ENCODE peak calls at places on chromosomes 1 and 21, in five cellular contexts. J, W, R, T and B are unnamed samples.

GRCh38 chr1:31248276-31248675 is 8.6 kb upstream of the NKAIN1 start:
- DNase-seq in W (no peak), T (no peak), J (no peak), R (peak; percentile 43), B (peak; percentile 34)

GRCh38 chr1:94998128-94998527 is 71.2 kb upstream of the CNN3 start:
- DNase-seq in W (no peak), R (no peak), T (no peak), J (no peak), B (no peak)

GRCh38 chr1:9439074-9439761 is 100.0 kb upstream of the SLC25A33 start:
- DNase-seq in W (no peak), R (no peak), T (no peak), J (no peak), B (no peak)

GRCh38 chr1:48955774-48956173 is 179.1 kb upstream of the BEND5 start:
- DNase-seq in J (no peak), R (no peak), T (no peak), W (no peak), B (no peak)

GRCh38 chr1:18575620-18576019 is 55.0 kb upstream of the PAX7 start:
- DNase-seq in T (peak; percentile 38), R (no peak), J (peak; percentile 48), W (no peak), B (no peak)

GRCh38 chr21:39525129-39525528 is 73.4 kb downstream of the SH3BGR start:
- DNase-seq in R (no peak), W (no peak), J (no peak), T (no peak), B (no peak)

GRCh38 chr1:36879613-36880012 is 154.7 kb downstream of the GRIK3 start:
- DNase-seq in W (no peak), R (no peak), J (no peak), T (no peak), B (no peak)

GRCh38 chr1:35268282-35269189 is at the start of gene ZMYM4:
- DNase-seq in R (peak; percentile 98), J (peak; percentile 36), T (peak; percentile 98), W (peak; percentile 96), B (peak; percentile 99)

GRCh38 chr1:104921552-104921951 is 1171.9 kb downstream of the AMY1C start:
- DNase-seq in T (no peak), J (no peak), R (no peak), W (no peak), B (peak; percentile 1)

GRCh38 chr1:156111355-156111962 is 3.1 kb upstream of the LMNA start:
- DNase-seq in J (no peak), T (no peak), W (no peak), R (no peak), B (no peak)

GRCh38 chr1:199774433-199775089 is 252.9 kb upstream of the NR5A2 start:
- DNase-seq in J (no peak), R (no peak), T (no peak), W (peak; percentile 74), B (peak; percentile 35)

GRCh38 chr1:3518256-3518655 is 63.8 kb downstream of the ARHGEF16 start:
- DNase-seq in J (no peak), R (no peak), T (no peak), W (no peak), B (no peak)

GRCh38 chr1:243595527-243596206 is 254.4 kb downstream of the AKT3 start:
- DNase-seq in W (peak; percentile 60), R (peak; percentile 40), J (no peak), T (no peak), B (peak; percentile 78)

GRCh38 chr1:34316773-34317172 is 140.1 kb downstream of the C1orf94 start:
- DNase-seq in W (no peak), T (no peak), J (no peak), R (no peak), B (no peak)

GRCh38 chr1:27141266-27142003 is 13.5 kb downstream of the SLC9A1 start:
- DNase-seq in W (no peak), T (no peak), R (no peak), J (no peak), B (no peak)

GRCh38 chr1:22133247-22133927 is 9.5 kb downstream of the WNT4 start:
- DNase-seq in T (no peak), J (peak; percentile 49), R (no peak), W (no peak), B (no peak)

GRCh38 chr1:88985033-88985432 is 7.4 kb downstream of the KYAT3 start:
- DNase-seq in W (peak; percentile 97), T (peak; percentile 79), J (no peak), R (peak; percentile 89), B (peak; percentile 92)

GRCh38 chr1:150477733-150478132 is 9.5 kb upstream of the TARS2 start:
- DNase-seq in T (no peak), R (peak; percentile 70), W (peak; percentile 7), J (no peak), B (peak; percentile 93)

GRCh38 chr1:232952514-232953175 is 2.2 kb downstream of the NTPCR start:
- DNase-seq in W (peak; percentile 10), T (peak; percentile 57), J (peak; percentile 13), R (peak; percentile 68), B (peak; percentile 74)

GRCh38 chr21:34580181-34580700 is 34.7 kb downstream of the RCAN1 start:
- DNase-seq in J (no peak), T (no peak), W (no peak), R (no peak), B (no peak)

GRCh38 chr21:14913576-14914146 is 151.1 kb downstream of the NRIP1 start:
- DNase-seq in W (no peak), R (peak; percentile 18), T (no peak), J (no peak), B (no peak)

GRCh38 chr1:247576514-247576913 is 11.6 kb upstream of the OR2G2 start:
- DNase-seq in J (no peak), T (peak; percentile 4), R (no peak), W (no peak), B (peak; percentile 46)

GRCh38 chr21:44949161-44950015 is 9.6 kb downstream of the SLX9 start:
- DNase-seq in T (peak; percentile 42), J (no peak), R (peak; percentile 74), W (peak; percentile 49), B (peak; percentile 72)

GRCh38 chr1:76862447-76862846 is 4.8 kb upstream of the ST6GALNAC5 start:
- DNase-seq in J (no peak), T (no peak), R (peak; percentile 82), W (no peak), B (peak; percentile 78)

GRCh38 chr1:941588-942383 is 17.3 kb downstream of the NOC2L start:
- DNase-seq in R (peak; percentile 89), J (no peak), W (peak; percentile 80), T (no peak), B (peak; percentile 78)

GRCh38 chr1:59170659-59171058 is 126.2 kb upstream of the FGGY start:
- DNase-seq in R (no peak), W (no peak), J (no peak), T (no peak), B (no peak)

GRCh38 chr21:33384851-33385331 is 18.3 kb upstream of the IFNGR2 start:
- DNase-seq in J (no peak), W (no peak), T (no peak), R (no peak), B (no peak)